ENCODE peak calls at places on chromosomes 4 and X, in seven cellular contexts. One of them, this sample, is unnamed.

GRCh38 chr4:137664416-137664815 is 132.1 kb upstream of the PCDH18 start:
- DNase-seq in HepG2: no peak
- DNase-seq in GM12892: no peak
- DNase-seq in GM12878: no peak
- DNase-seq in GM12891: no peak
- DNase-seq in H1: no peak
- DNase-seq in SK-N-SH: no peak
- DNase-seq in this sample: no peak

GRCh38 chr4:73607375-73608026 is 12.7 kb downstream of the RASSF6 start:
- DNase-seq in HepG2: no peak
- DNase-seq in GM12891: no peak
- DNase-seq in GM12892: no peak
- DNase-seq in H1: no peak
- DNase-seq in SK-N-SH: no peak
- DNase-seq in GM12878: no peak
- DNase-seq in this sample: no peak

GRCh38 chr4:140400111-140400510 is 26.7 kb downstream of the SCOC start:
- DNase-seq in GM12891: no peak
- DNase-seq in GM12878: no peak
- DNase-seq in GM12892: no peak
- DNase-seq in H1: no peak
- DNase-seq in HepG2: no peak
- DNase-seq in SK-N-SH: no peak
- DNase-seq in this sample: no peak

GRCh38 chr4:114052227-114052626 is 72.8 kb upstream of the ARSJ start:
- DNase-seq in GM12892: no peak
- DNase-seq in HepG2: no peak
- DNase-seq in H1: no peak
- DNase-seq in SK-N-SH: no peak
- DNase-seq in GM12891: no peak
- DNase-seq in GM12878: no peak
- DNase-seq in this sample: no peak

GRCh38 chrX:135003876-135004623 is 13.3 kb downstream of the SMIM10 start:
- DNase-seq in GM12891: peak
- DNase-seq in GM12892: peak
- DNase-seq in SK-N-SH: peak
- DNase-seq in HepG2: peak
- DNase-seq in H1: peak
- DNase-seq in GM12878: peak
- DNase-seq in this sample: peak

GRCh38 chr4:125750827-125751466 is 436.2 kb downstream of the FAT4 start:
- DNase-seq in GM12891: no peak
- DNase-seq in GM12892: no peak
- DNase-seq in SK-N-SH: peak
- DNase-seq in HepG2: peak
- DNase-seq in GM12878: no peak
- DNase-seq in H1: peak
- DNase-seq in this sample: peak

GRCh38 chr4:7173821-7174220 is 18.5 kb upstream of the SORCS2 start:
- DNase-seq in GM12891: no peak
- DNase-seq in H1: no peak
- DNase-seq in SK-N-SH: no peak
- DNase-seq in GM12878: no peak
- DNase-seq in GM12892: no peak
- DNase-seq in HepG2: no peak
- DNase-seq in this sample: no peak

GRCh38 chr4:78749258-78749971 is 26.7 kb upstream of the BMP2K start:
- DNase-seq in GM12891: no peak
- DNase-seq in GM12878: peak
- DNase-seq in H1: no peak
- DNase-seq in GM12892: no peak
- DNase-seq in HepG2: no peak
- DNase-seq in SK-N-SH: no peak
- DNase-seq in this sample: no peak

GRCh38 chrX:151722241-151722846 is 6.5 kb downstream of the FATE1 start:
- DNase-seq in H1: peak
- DNase-seq in GM12878: no peak
- DNase-seq in SK-N-SH: peak
- DNase-seq in GM12891: no peak
- DNase-seq in HepG2: peak
- DNase-seq in GM12892: no peak
- DNase-seq in this sample: peak

GRCh38 chrX:68753218-68753617 is 75.6 kb upstream of the EFNB1 start:
- DNase-seq in SK-N-SH: no peak
- DNase-seq in HepG2: no peak
- DNase-seq in H1: no peak
- DNase-seq in GM12892: no peak
- DNase-seq in GM12878: no peak
- DNase-seq in GM12891: no peak
- DNase-seq in this sample: no peak

GRCh38 chrX:68757331-68757730 is 71.5 kb upstream of the EFNB1 start:
- DNase-seq in GM12891: no peak
- DNase-seq in HepG2: no peak
- DNase-seq in H1: no peak
- DNase-seq in GM12892: no peak
- DNase-seq in SK-N-SH: no peak
- DNase-seq in GM12878: no peak
- DNase-seq in this sample: no peak

GRCh38 chrX:68751372-68751771 is 77.4 kb upstream of the EFNB1 start:
- DNase-seq in HepG2: peak
- DNase-seq in SK-N-SH: no peak
- DNase-seq in GM12892: no peak
- DNase-seq in H1: no peak
- DNase-seq in GM12891: no peak
- DNase-seq in GM12878: no peak
- DNase-seq in this sample: no peak

GRCh38 chrX:68755726-68756125 is 73.1 kb upstream of the EFNB1 start:
- DNase-seq in GM12891: no peak
- DNase-seq in HepG2: no peak
- DNase-seq in H1: no peak
- DNase-seq in GM12892: no peak
- DNase-seq in GM12878: no peak
- DNase-seq in SK-N-SH: no peak
- DNase-seq in this sample: no peak

GRCh38 chrX:68754406-68754805 is 74.4 kb upstream of the EFNB1 start:
- DNase-seq in GM12878: no peak
- DNase-seq in H1: no peak
- DNase-seq in GM12891: no peak
- DNase-seq in GM12892: no peak
- DNase-seq in SK-N-SH: no peak
- DNase-seq in HepG2: no peak
- DNase-seq in this sample: no peak
- TF ChIP-seq TAF1 in GM12878: no peak
- TF ChIP-seq TAF1 in H1: no peak
- TF ChIP-seq TAF1 in GM12891: no peak
- TF ChIP-seq TAF1 in GM12892: no peak
- TF ChIP-seq TAF1 in SK-N-SH: no peak
- TF ChIP-seq TAF1 in HepG2: no peak
- TF ChIP-seq TAF1 in this sample: no peak

GRCh38 chrX:115968436-115969252 is 201.9 kb upstream of the AGTR2 start:
- DNase-seq in H1: peak
- DNase-seq in GM12891: no peak
- DNase-seq in SK-N-SH: peak
- DNase-seq in GM12892: no peak
- DNase-seq in HepG2: no peak
- DNase-seq in GM12878: no peak
- DNase-seq in this sample: no peak
- TF ChIP-seq TAF1 in H1: peak
- TF ChIP-seq TAF1 in GM12891: peak
- TF ChIP-seq TAF1 in SK-N-SH: peak
- TF ChIP-seq TAF1 in GM12892: no peak
- TF ChIP-seq TAF1 in HepG2: no peak
- TF ChIP-seq TAF1 in GM12878: no peak
- TF ChIP-seq TAF1 in this sample: no peak

DNA sequence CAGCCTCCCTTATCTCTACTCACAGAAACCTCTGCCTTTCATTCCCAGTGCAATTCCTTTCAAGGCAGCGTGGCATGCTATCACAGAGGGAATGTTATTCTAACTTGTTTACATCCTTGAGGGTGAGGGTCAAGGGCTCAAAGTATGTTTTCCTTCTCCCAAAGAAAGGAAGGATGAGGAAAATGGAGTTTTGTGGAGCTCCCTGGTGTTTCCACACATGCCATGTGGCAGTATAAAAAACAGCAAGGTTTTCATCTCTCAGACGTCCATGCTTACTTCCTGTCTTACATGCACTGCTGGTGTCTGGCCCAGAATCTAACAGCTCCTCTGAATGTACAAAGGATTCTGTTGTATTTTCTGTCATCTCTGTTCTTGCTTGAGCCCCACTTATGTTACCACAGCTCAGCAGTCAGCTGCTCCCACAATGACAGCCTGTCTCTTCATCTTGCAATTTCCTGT is 128.0 kb downstream of the SNCA start:
- DNase-seq in GM12892: no peak
- DNase-seq in HepG2: no peak
- DNase-seq in SK-N-SH: no peak
- DNase-seq in H1: no peak
- DNase-seq in GM12891: no peak
- DNase-seq in GM12878: no peak
- DNase-seq in this sample: no peak
- TF ChIP-seq TAF1 in GM12892: no peak
- TF ChIP-seq TAF1 in HepG2: no peak
- TF ChIP-seq TAF1 in SK-N-SH: no peak
- TF ChIP-seq TAF1 in H1: no peak
- TF ChIP-seq TAF1 in GM12891: no peak
- TF ChIP-seq TAF1 in GM12878: no peak
- TF ChIP-seq TAF1 in this sample: no peak

GRCh38 chr4:116358633-116359222 is 726.6 kb downstream of the TRAM1L1 start:
- DNase-seq in GM12892: peak
- DNase-seq in HepG2: peak
- DNase-seq in GM12878: peak
- DNase-seq in GM12891: peak
- DNase-seq in SK-N-SH: peak
- DNase-seq in H1: peak
- DNase-seq in this sample: peak
- TF ChIP-seq TAF1 in GM12892: no peak
- TF ChIP-seq TAF1 in HepG2: no peak
- TF ChIP-seq TAF1 in GM12878: no peak
- TF ChIP-seq TAF1 in GM12891: no peak
- TF ChIP-seq TAF1 in SK-N-SH: no peak
- TF ChIP-seq TAF1 in H1: no peak
- TF ChIP-seq TAF1 in this sample: no peak

DNA sequence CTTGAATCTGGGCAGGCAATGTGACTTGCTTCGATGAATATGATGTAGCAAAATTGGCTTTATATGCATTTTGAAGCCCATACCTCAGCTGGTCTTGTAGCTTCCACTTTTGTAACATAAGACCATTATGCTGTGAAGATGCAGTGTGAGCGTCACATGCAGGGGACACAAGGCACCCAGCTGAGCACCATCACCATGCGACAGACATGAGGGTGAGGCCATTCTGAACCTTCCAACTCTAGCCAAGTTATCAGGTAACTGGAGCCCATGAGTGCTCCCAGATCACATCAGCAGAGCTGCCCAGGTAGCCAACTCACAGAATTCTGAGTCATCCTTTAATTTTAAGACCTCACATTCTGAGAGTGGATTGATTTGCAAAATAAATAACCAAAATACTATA is 705.9 kb downstream of the FSTL5 start:
- DNase-seq in HepG2: no peak
- DNase-seq in GM12892: no peak
- DNase-seq in SK-N-SH: no peak
- DNase-seq in GM12878: no peak
- DNase-seq in GM12891: no peak
- DNase-seq in H1: no peak
- DNase-seq in this sample: no peak
- TF ChIP-seq TAF1 in HepG2: no peak
- TF ChIP-seq TAF1 in GM12892: no peak
- TF ChIP-seq TAF1 in SK-N-SH: no peak
- TF ChIP-seq TAF1 in GM12878: no peak
- TF ChIP-seq TAF1 in GM12891: no peak
- TF ChIP-seq TAF1 in H1: no peak
- TF ChIP-seq TAF1 in this sample: no peak

DNA sequence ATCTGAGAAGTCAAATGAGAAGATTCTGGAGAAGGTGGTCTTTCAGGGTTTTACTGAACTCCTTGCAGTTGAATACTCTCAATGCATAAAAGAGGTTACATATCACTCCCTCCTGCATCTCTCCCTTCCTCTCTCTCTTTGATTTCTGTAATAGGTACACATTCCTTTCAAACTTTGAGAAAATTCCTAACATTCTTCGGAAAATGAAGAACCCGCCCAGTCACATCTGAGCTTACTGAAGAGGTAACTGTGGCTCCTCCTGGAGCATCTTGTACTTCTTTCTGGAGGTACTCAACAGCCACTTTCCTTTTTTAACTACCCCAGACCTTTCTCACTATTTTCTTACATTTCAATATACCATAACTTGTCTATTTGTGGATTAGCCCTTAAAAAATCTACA is 24.7 kb downstream of the NDST3 start:
- DNase-seq in GM12892: no peak
- DNase-seq in GM12891: no peak
- DNase-seq in SK-N-SH: no peak
- DNase-seq in HepG2: no peak
- DNase-seq in GM12878: no peak
- DNase-seq in H1: no peak
- DNase-seq in this sample: no peak
- TF ChIP-seq TAF1 in GM12892: no peak
- TF ChIP-seq TAF1 in GM12891: no peak
- TF ChIP-seq TAF1 in SK-N-SH: no peak
- TF ChIP-seq TAF1 in HepG2: no peak
- TF ChIP-seq TAF1 in GM12878: no peak
- TF ChIP-seq TAF1 in H1: no peak
- TF ChIP-seq TAF1 in this sample: no peak

GRCh38 chrX:23784487-23785301 is 1.7 kb downstream of the SAT1 start:
- DNase-seq in H1: no peak
- DNase-seq in HepG2: no peak
- DNase-seq in SK-N-SH: no peak
- DNase-seq in GM12892: no peak
- DNase-seq in GM12891: no peak
- DNase-seq in GM12878: no peak
- DNase-seq in this sample: peak
- TF ChIP-seq TAF1 in H1: no peak
- TF ChIP-seq TAF1 in HepG2: no peak
- TF ChIP-seq TAF1 in SK-N-SH: no peak
- TF ChIP-seq TAF1 in GM12892: no peak
- TF ChIP-seq TAF1 in GM12891: no peak
- TF ChIP-seq TAF1 in GM12878: no peak
- TF ChIP-seq TAF1 in this sample: no peak

DNA sequence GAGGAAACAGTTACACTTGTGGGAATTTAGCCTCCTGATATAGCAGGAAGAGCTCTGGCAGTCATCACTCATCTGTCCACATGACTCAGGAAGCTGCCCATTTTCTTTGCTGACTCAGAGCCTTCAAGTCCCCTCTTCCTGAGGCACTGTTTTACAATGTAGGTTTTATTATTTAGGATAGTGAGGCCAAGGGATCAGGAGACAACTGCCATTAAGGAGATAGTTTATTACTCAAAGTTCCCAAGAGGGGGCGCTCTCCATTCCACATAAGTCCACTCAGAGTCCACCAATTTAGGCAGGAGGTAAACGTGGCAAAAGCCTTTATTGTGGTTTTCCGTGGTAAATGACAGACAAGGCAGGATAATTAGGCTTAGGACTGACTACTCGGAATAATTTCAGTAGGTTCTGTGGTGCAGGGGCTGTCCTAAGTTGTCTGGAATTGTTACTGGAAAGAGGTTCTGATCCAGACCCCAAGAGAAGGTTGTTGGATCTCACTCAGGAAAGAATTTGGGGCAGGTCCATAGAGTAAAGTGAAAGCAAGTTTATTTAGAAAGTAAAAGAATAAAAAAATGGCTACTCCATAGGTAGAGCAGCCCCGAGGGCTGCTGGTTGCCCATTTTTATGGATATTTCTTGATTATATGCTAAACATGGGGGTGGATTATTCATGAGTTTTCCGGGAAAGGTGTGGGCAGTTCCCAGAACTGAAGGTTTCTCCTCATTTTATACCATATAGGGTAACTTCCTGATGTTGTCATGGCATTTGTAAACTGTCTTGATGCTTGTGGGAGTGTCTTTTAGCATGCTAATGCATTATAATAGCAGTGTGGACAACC is 96.0 kb upstream of the RAB40AL start:
- DNase-seq in H1: no peak
- DNase-seq in HepG2: no peak
- DNase-seq in GM12892: no peak
- DNase-seq in SK-N-SH: no peak
- DNase-seq in GM12878: no peak
- DNase-seq in GM12891: no peak
- DNase-seq in this sample: peak
- TF ChIP-seq TAF1 in H1: no peak
- TF ChIP-seq TAF1 in HepG2: no peak
- TF ChIP-seq TAF1 in GM12892: no peak
- TF ChIP-seq TAF1 in SK-N-SH: no peak
- TF ChIP-seq TAF1 in GM12878: no peak
- TF ChIP-seq TAF1 in GM12891: no peak
- TF ChIP-seq TAF1 in this sample: no peak